ENCODE peak calls at places on chromosomes 5 and 9, in five cellular contexts. V is activated naive CD8-positive, alpha-beta T cell treated with anti-CD3 and anti-CD28 coated beads, Interleukin-2, amount 50 U/mL, for 24 hours; L is EL; F is WERI-Rb-1; H is RCC 7860. D is an unnamed sample.

GRCh38 chr9:74496819-74497749 is at the start of gene RORB:
- DNase-seq in F (peak; percentile 90), H (no peak), L (peak; percentile 26), V (peak; percentile 25), D (peak; percentile 37)

GRCh38 chr5:95273956-95274520 is 10.9 kb downstream of the MCTP1 start:
- DNase-seq in V (no peak), H (no peak), L (no peak), F (no peak), D (no peak)

GRCh38 chr9:22954964-22955363 is 508.3 kb downstream of the DMRTA1 start:
- DNase-seq in L (no peak), H (no peak), F (no peak), V (no peak), D (no peak)

GRCh38 chr9:126613656-126614055 is at the start of gene LMX1B:
- DNase-seq in L (peak; percentile 59), V (no peak), H (no peak), F (peak; percentile 73), D (no peak)

GRCh38 chr5:93990504-93991085 is 249.2 kb upstream of the POU5F2 start:
- DNase-seq in V (no peak), L (no peak), H (no peak), F (no peak), D (no peak)

GRCh38 chr9:37917801-37918664 is 14.1 kb upstream of the SLC25A51 start:
- DNase-seq in L (no peak), F (no peak), H (no peak), V (no peak), D (peak; percentile 10)

GRCh38 chr5:64746446-64746845 is 22.0 kb downstream of the SREK1IP1 start:
- DNase-seq in F (no peak), H (no peak), L (peak; percentile 6), V (no peak), D (no peak)

GRCh38 chr9:3520564-3520963 is 5.2 kb downstream of the RFX3 start:
- DNase-seq in F (no peak), L (no peak), V (no peak), H (no peak), D (no peak)

GRCh38 chr5:37722236-37723146 is 117.3 kb downstream of the GDNF start:
- DNase-seq in L (peak; percentile 97), H (peak; percentile 100), F (no peak), V (peak; percentile 30), D (no peak)

GRCh38 chr9:117718085-117718484 is 13.9 kb downstream of the TLR4 start:
- DNase-seq in L (peak; percentile 43), V (peak; percentile 11), H (no peak), F (no peak), D (no peak)

GRCh38 chr5:139410886-139411835 is 7.3 kb upstream of the SPATA24 start:
- DNase-seq in V (no peak), H (no peak), F (peak; percentile 53), L (no peak), D (no peak)

GRCh38 chr9:114156658-114157421 is 1.5 kb downstream of the COL27A1 start:
- DNase-seq in V (peak; percentile 36), H (peak; percentile 59), L (peak; percentile 91), F (peak; percentile 78), D (peak; percentile 50)

GRCh38 chr5:139481580-139482049 is 943 bp downstream of the STING1 start:
- DNase-seq in L (peak; percentile 57), F (no peak), H (peak; percentile 26), V (no peak), D (peak; percentile 46)

GRCh38 chr9:83012160-83012559 is 50.8 kb downstream of the RASEF start:
- DNase-seq in F (no peak), L (no peak), H (no peak), V (no peak), D (no peak)

D was measured in tibial artery.